ENCODE peak calls at places on chromosomes 2 and 18, in eight cellular contexts. B, T, C, U, A, Z, J and I are unnamed samples.
A peak's percentile ranks its signal among the peaks of the same experiment; 100 is the strongest.

GRCh38 chr2:218008060-218009040 is 5.6 kb upstream of the TNS1 start:
- DNase-seq in B (no peak), T (no peak), C (no peak), U (no peak), A (no peak), Z (no peak), J (no peak), I (no peak)

GRCh38 chr18:76281565-76281964 is 213.5 kb downstream of the ZNF516 start:
- DNase-seq in B (no peak), T (no peak), C (no peak), U (no peak), A (no peak), Z (no peak), J (no peak), I (no peak)

GRCh38 chr2:8546319-8547283 is 135.3 kb upstream of the ID2 start:
- DNase-seq in B (peak; percentile 63), T (no peak), C (no peak), U (no peak), A (no peak), Z (no peak), J (no peak), I (no peak)

GRCh38 chr18:24212939-24213338 is 74.1 kb downstream of the CABYR start:
- DNase-seq in B (no peak), T (peak; percentile 52), C (no peak), U (peak; percentile 50), A (no peak), Z (no peak), J (no peak), I (no peak)

GRCh38 chr2:71938659-71939587 is 208.7 kb downstream of the CYP26B1 start:
- DNase-seq in B (no peak), T (no peak), C (no peak), U (no peak), A (no peak), Z (no peak), J (no peak), I (no peak)

GRCh38 chr2:137706786-137707613 is 257.3 kb upstream of the HNMT start:
- DNase-seq in B (no peak), T (no peak), C (no peak), U (no peak), A (no peak), Z (no peak), J (no peak), I (no peak)

GRCh38 chr2:30695749-30696148 is 111.5 kb downstream of the CAPN13 start:
- DNase-seq in B (no peak), T (no peak), C (no peak), U (no peak), A (no peak), Z (no peak), J (no peak), I (no peak)

GRCh38 chr2:183536714-183537113 is 412.5 kb downstream of the NUP35 start:
- DNase-seq in B (no peak), T (no peak), C (no peak), U (no peak), A (no peak), Z (no peak), J (no peak), I (no peak)

GRCh38 chr2:85259101-85259590 is 68.6 kb downstream of the TGOLN2 start:
- DNase-seq in B (no peak), T (peak; percentile 45), C (peak; percentile 56), U (no peak), A (no peak), Z (no peak), J (no peak), I (no peak)

GRCh38 chr2:129923265-129924141 is 56.0 kb upstream of the RAB6C start:
- DNase-seq in B (peak; percentile 42), T (peak; percentile 67), C (peak; percentile 59), U (no peak), A (no peak), Z (peak; percentile 55), J (no peak), I (peak; percentile 12)

DNA sequence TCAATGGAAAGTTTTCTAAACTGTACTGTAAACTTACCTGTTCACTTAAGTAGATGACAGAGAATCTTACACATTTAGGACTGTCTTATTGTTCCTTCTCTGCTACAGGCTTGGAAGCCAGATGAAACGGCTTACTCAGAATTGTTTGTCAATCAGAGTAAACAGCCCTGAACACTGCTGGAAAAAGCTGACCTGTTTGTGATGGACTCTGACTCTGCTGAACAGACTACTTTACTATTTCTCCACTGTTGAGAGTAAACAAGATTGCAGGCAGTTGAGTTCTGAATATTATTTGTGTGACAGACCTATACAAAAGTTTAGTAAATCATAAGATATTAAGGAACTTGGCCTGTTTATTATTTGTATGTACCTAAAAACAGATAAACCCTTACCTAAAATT is 99.0 kb downstream of the NOL10 start:
- DNase-seq in B (no peak), T (peak; percentile 35), C (no peak), U (no peak), A (no peak), Z (no peak), J (no peak), I (no peak)
- H3K36me3 ChIP-seq in B (peaks cover 66% of the 10 kb centered on the region), T (no peaks in the 10 kb centered on the region), C (peaks cover 78% of the 10 kb centered on the region), U (no peaks in the 10 kb centered on the region), A (no peaks in the 10 kb centered on the region), Z (peaks cover 5% of the 10 kb centered on the region), J (peaks cover 25% of the 10 kb centered on the region), I (peaks cover 3% of the 10 kb centered on the region)

GRCh38 chr2:167190053-167190452 is 301.8 kb downstream of the XIRP2 start:
- DNase-seq in B (no peak), T (no peak), C (no peak), U (peak; percentile 57), A (no peak), Z (peak; percentile 58), J (no peak), I (no peak)

GRCh38 chr2:167186465-167186864 is 298.2 kb downstream of the XIRP2 start:
- DNase-seq in B (no peak), T (no peak), C (no peak), U (peak; percentile 21), A (no peak), Z (no peak), J (no peak), I (no peak)

GRCh38 chr2:167187910-167188595 is 299.8 kb downstream of the XIRP2 start:
- DNase-seq in B (no peak), T (no peak), C (no peak), U (no peak), A (no peak), Z (no peak), J (no peak), I (no peak)

GRCh38 chr2:167188596-167188967 is 300.3 kb downstream of the XIRP2 start:
- DNase-seq in B (no peak), T (no peak), C (no peak), U (no peak), A (no peak), Z (peak; percentile 24), J (no peak), I (no peak)

DNA sequence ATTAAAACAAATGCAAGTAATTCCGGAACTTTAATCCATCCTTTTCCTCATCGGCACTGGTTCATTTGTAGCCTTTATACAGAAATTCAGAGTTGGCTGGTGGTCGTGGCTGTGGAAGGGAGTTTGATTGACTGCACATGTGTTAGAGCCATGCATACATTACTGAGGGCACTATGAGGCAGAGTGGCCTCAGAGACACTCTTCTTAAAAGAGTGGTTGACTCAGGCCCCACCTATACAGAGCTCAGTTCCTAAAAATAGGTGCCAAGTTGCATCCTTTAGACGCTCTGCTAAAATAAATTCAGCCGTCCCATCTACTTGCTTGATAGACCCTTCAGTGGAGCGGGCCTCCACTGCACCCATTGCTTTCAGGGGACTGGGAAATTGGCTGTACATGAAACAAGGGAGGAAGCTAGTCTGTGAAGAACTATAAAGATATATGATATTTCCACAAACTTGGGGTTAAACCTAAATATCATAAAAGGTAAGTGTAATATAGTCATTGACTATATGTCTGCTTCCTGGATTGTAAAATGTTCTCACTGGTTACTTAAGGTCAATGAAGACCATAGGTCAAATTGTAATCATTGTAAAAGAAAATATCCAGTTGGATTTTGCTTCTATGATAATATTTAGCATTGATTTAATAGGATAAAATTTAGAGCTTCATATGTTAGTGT is 298.9 kb downstream of the XIRP2 start:
- DNase-seq in B (no peak), T (no peak), C (no peak), U (peak; percentile 43), A (no peak), Z (no peak), J (no peak), I (no peak)
- H3K27ac ChIP-seq in B (no peak overlapping the region), T (no peak overlapping the region), C (no peak overlapping the region), U (peak overlapping the region; percentile 86), A (no peak overlapping the region), Z (no peak overlapping the region), J (no peak overlapping the region), I (no peak overlapping the region)

GRCh38 chr2:195498176-195498575 is 158.8 kb upstream of the SLC39A10 start:
- DNase-seq in B (peak; percentile 59), T (peak; percentile 14), C (peak; percentile 9), U (no peak), A (peak; percentile 31), Z (peak; percentile 37), J (peak; percentile 53), I (no peak)
- H3K36me3 ChIP-seq in B (no peaks in the 10 kb centered on the region), T (no peaks in the 10 kb centered on the region), C (no peaks in the 10 kb centered on the region), U (no peaks in the 10 kb centered on the region), A (no peaks in the 10 kb centered on the region), Z (no peaks in the 10 kb centered on the region), J (no peaks in the 10 kb centered on the region), I (no peaks in the 10 kb centered on the region)

DNA sequence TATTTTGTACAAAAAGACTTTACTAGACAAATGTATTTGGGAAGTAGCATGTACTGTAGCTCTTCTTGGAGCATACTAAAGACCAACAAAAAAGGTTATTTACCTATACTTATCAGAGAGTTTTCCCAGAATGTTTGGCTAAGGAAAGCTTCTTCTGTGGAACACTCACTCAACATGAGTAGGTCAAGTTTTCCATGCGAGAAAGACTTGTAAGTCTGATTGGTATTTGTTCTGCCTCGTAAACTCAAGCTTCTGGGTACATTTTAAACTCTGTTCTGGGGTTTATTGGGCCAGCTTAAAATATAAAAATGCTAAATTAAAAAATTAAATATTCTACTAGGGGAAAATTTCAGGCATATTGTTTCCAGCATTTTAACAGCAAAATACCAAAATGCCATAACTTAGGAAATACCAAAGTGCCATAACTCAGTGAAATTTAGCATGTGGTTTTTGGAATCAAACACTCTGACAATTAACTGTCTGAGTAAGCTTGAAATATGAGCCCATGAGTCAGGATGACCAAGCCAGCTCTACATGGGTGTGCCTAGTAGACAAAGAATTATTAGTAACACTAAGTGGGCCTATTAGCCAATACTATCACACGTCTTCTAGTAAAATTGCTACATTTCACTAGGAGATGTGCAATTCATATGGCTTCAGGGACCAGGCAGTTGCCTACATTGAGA is 47.3 kb upstream of the SERPINE2 start:
- DNase-seq in B (no peak), T (no peak), C (no peak), U (no peak), A (no peak), Z (no peak), J (no peak), I (no peak)
- H3K27ac ChIP-seq in B (no peak overlapping the region), T (peak overlapping the region; percentile 38), C (no peak overlapping the region), U (no peak overlapping the region), A (no peak overlapping the region), Z (no peak overlapping the region), J (no peak overlapping the region), I (no peak overlapping the region)